ENCODE peak calls at places on chromosomes 13 and 19, in ten cellular contexts. S, O, J, E, M, K, L, I, Z and N are unnamed samples.

GRCh38 chr13:94325660-94326059 is 153.8 kb downstream of the DCT start:
- DNase-seq in S (no peak), O (no peak), J (no peak), E (peak), M (no peak), K (no peak), L (no peak), I (no peak), Z (no peak), N (no peak)

GRCh38 chr19:41930322-41930722 is 2.1 kb upstream of the ERFL start:
- DNase-seq in S (no peak), O (no peak), J (no peak), E (no peak), M (no peak), K (no peak), L (no peak), I (no peak), Z (no peak), N (no peak)

GRCh38 chr19:2529473-2529918 is 53.6 kb downstream of the GADD45B start:
- DNase-seq in S (no peak), O (no peak), J (peak), E (peak), M (no peak), K (no peak), L (peak), I (no peak), Z (peak), N (no peak)

GRCh38 chr19:37855098-37855497 is 51.3 kb downstream of the WDR87 start:
- DNase-seq in S (peak), O (no peak), J (no peak), E (peak), M (peak), K (peak), L (peak), I (no peak), Z (peak), N (no peak)

GRCh38 chr19:39146091-39146490 is 20.5 kb downstream of the PAK4 start:
- DNase-seq in S (no peak), O (no peak), J (no peak), E (no peak), M (no peak), K (no peak), L (no peak), I (no peak), Z (no peak), N (no peak)

GRCh38 chr19:16051254-16052025 is 24.9 kb upstream of the TPM4 start:
- DNase-seq in S (peak), O (peak), J (no peak), E (peak), M (peak), K (no peak), L (no peak), I (no peak), Z (no peak), N (no peak)

GRCh38 chr13:110298566-110299321 is 8.2 kb downstream of the COL4A1 start:
- DNase-seq in S (no peak), O (no peak), J (no peak), E (no peak), M (peak), K (no peak), L (no peak), I (no peak), Z (no peak), N (no peak)

GRCh38 chr19:10086904-10087256 is 763 bp downstream of the SHFL start:
- DNase-seq in S (peak), O (peak), J (no peak), E (no peak), M (peak), K (no peak), L (no peak), I (no peak), Z (no peak), N (no peak)

GRCh38 chr13:109783815-109784589 is 2.4 kb downstream of the IRS2 start:
- DNase-seq in S (no peak), O (peak), J (no peak), E (no peak), M (no peak), K (no peak), L (no peak), I (no peak), Z (no peak), N (no peak)

GRCh38 chr19:11738746-11739620 is at the start of gene ZNF823:
- DNase-seq in S (peak), O (peak), J (peak), E (peak), M (peak), K (peak), L (peak), I (peak), Z (peak), N (peak)

GRCh38 chr13:99953138-99953755 is 18.3 kb downstream of the ZIC5 start:
- DNase-seq in S (no peak), O (no peak), J (no peak), E (no peak), M (no peak), K (no peak), L (no peak), I (no peak), Z (no peak), N (no peak)

GRCh38 chr13:36173923-36174322 is 40.4 kb downstream of the SOHLH2 start:
- DNase-seq in S (no peak), O (no peak), J (no peak), E (no peak), M (no peak), K (no peak), L (no peak), I (no peak), Z (no peak), N (no peak)

GRCh38 chr19:3287814-3288213 is 63.4 kb downstream of the CELF5 start:
- DNase-seq in S (no peak), O (no peak), J (no peak), E (no peak), M (no peak), K (no peak), L (no peak), I (no peak), Z (no peak), N (no peak)

GRCh38 chr19:19627442-19627715 is 641 bp downstream of the LPAR2 start:
- DNase-seq in S (no peak), O (no peak), J (no peak), E (no peak), M (peak), K (no peak), L (no peak), I (no peak), Z (no peak), N (no peak)